ENCODE peak calls at places on chromosome 6, in four cellular contexts. E is fibroblast of pulmonary artery; N is CD4-positive, alpha-beta T cell; K is SK-N-DZ. C is an unnamed sample.

GRCh38 chr6:135505222-135505621 is 7.7 kb upstream of the AHI1 start:
- DNase-seq in E (no peak), N (no peak), K (no peak), C (no peak)

GRCh38 chr6:3777695-3778461 is 26.4 kb upstream of the PXDC1 start:
- DNase-seq in E (no peak), N (no peak), K (no peak), C (no peak)

GRCh38 chr6:108921547-108922331 is 73.5 kb downstream of the ARMC2 start:
- DNase-seq in E (peak), N (no peak), K (no peak), C (no peak)

GRCh38 chr6:27332692-27333641 is 20.9 kb upstream of the POM121L2 start:
- DNase-seq in E (peak), N (peak), K (peak), C (peak)

GRCh38 chr6:109236140-109237081 is 141.1 kb downstream of the CEP57L1 start:
- DNase-seq in E (no peak), N (no peak), K (peak), C (no peak)

GRCh38 chr6:151275566-151275965 is 35.8 kb downstream of the AKAP12 start:
- DNase-seq in E (no peak), N (no peak), K (no peak), C (no peak)

GRCh38 chr6:119313937-119314893 is 35.3 kb downstream of the MAN1A1 start:
- DNase-seq in E (no peak), N (no peak), K (no peak), C (no peak)

GRCh38 chr6:69622924-69623323 is 173.9 kb downstream of the LMBRD1 start:
- DNase-seq in E (no peak), N (no peak), K (no peak), C (no peak)

GRCh38 chr6:25660512-25660911 is 8.5 kb downstream of the SCGN start:
- DNase-seq in E (peak), N (no peak), K (no peak), C (no peak)

GRCh38 chr6:16546851-16547250 is 214.4 kb downstream of the ATXN1 start:
- DNase-seq in E (no peak), N (no peak), K (no peak), C (no peak)

GRCh38 chr6:45640081-45640491 is 262.4 kb upstream of the SUPT3H start:
- DNase-seq in E (peak), N (no peak), K (no peak), C (no peak)

GRCh38 chr6:69416739-69417138 is 380.1 kb downstream of the LMBRD1 start:
- DNase-seq in E (peak), N (no peak), K (no peak), C (no peak)

GRCh38 chr6:109325400-109325801 is 56.9 kb downstream of the CD164 start:
- DNase-seq in E (no peak), N (no peak), K (no peak), C (no peak)

GRCh38 chr6:15444881-15445280 is 199.0 kb downstream of the JARID2 start:
- DNase-seq in E (no peak), N (no peak), K (peak), C (no peak)

GRCh38 chr6:87012743-87013142 is 75.4 kb downstream of the HTR1E start:
- DNase-seq in E (no peak), N (no peak), K (no peak), C (no peak)

GRCh38 chr6:84408028-84408427 is 180.6 kb upstream of the CEP162 start:
- DNase-seq in E (no peak), N (no peak), K (no peak), C (no peak)

GRCh38 chr6:149917679-149918078 is 5.2 kb downstream of the RAET1G start:
- DNase-seq in E (no peak), N (no peak), K (no peak), C (no peak)

GRCh38 chr6:119821380-119821779 is 471.8 kb upstream of the MAN1A1 start:
- DNase-seq in E (no peak), N (no peak), K (no peak), C (no peak)

GRCh38 chr6:108565893-108566292 is 5.2 kb downstream of the FOXO3 start:
- DNase-seq in E (peak), N (no peak), K (no peak), C (no peak)

GRCh38 chr6:109759098-109759855 is 68.2 kb downstream of the FIG4 start:
- DNase-seq in E (no peak), N (no peak), K (no peak), C (no peak)

GRCh38 chr6:168206186-168206585 is 113.4 kb downstream of the DACT2 start:
- DNase-seq in E (no peak), N (no peak), K (no peak), C (no peak)

GRCh38 chr6:33774774-33775173 is 14.2 kb downstream of the LEMD2 start:
- DNase-seq in E (no peak), N (no peak), K (no peak), C (no peak)

GRCh38 chr6:41734666-41735426 is 562 bp downstream of the TFEB start:
- DNase-seq in E (peak), N (peak), K (peak), C (peak)

GRCh38 chr6:123925360-123925759 is 121.7 kb downstream of the NKAIN2 start:
- DNase-seq in E (no peak), N (no peak), K (no peak), C (no peak)

GRCh38 chr6:125114248-125114858 is 39.2 kb upstream of the TPD52L1 start:
- DNase-seq in E (peak), N (peak), K (peak), C (no peak)

GRCh38 chr6:147561742-147562141 is 53.3 kb downstream of the SAMD5 start:
- DNase-seq in E (no peak), N (no peak), K (no peak), C (no peak)

GRCh38 chr6:489001-489400 is 97.4 kb downstream of the IRF4 start:
- DNase-seq in E (no peak), N (no peak), K (no peak), C (no peak)

GRCh38 chr6:166485651-166486535 is 100.6 kb downstream of the RAMACL start:
- DNase-seq in E (no peak), N (no peak), K (no peak), C (no peak)

GRCh38 chr6:35321091-35321490 is 21.3 kb upstream of the PPARD start:
- DNase-seq in E (no peak), N (no peak), K (no peak), C (no peak)

GRCh38 chr6:15763364-15763763 is 100.5 kb upstream of the DTNBP1 start:
- DNase-seq in E (peak), N (no peak), K (no peak), C (no peak)

GRCh38 chr6:108616973-108617372 is 56.3 kb downstream of the FOXO3 start:
- DNase-seq in E (no peak), N (no peak), K (no peak), C (no peak)

GRCh38 chr6:125671323-125671722 is 78.1 kb upstream of the HEY2 start:
- DNase-seq in E (no peak), N (no peak), K (no peak), C (no peak)

GRCh38 chr6:37190159-37190535 is 20.2 kb downstream of the PIM1 start:
- DNase-seq in E (no peak), N (no peak), K (no peak), C (no peak)

GRCh38 chr6:168016756-168017525 is 19.5 kb downstream of the KIF25 start:
- DNase-seq in E (no peak), N (no peak), K (no peak), C (no peak)

GRCh38 chr6:161411265-161411944 is 137.5 kb upstream of the AGPAT4 start:
- DNase-seq in E (no peak), N (no peak), K (no peak), C (no peak)

GRCh38 chr6:161021978-161022743 is 30.6 kb downstream of the MAP3K4 start:
- DNase-seq in E (no peak), N (no peak), K (no peak), C (no peak)

C was measured in effector CD8-positive, alpha-beta T cell.